ENCODE peak calls at places on chromosomes 4 and X, in ten cellular contexts. M is Calu3, N is RWPE2, G is T follicular helper cell, W is NCI-H524, Y is left ventricle myocardium inferior, U is left kidney, T is colonic mucosa, Z is A673, L is neural progenitor cell. O is an unnamed sample.

GRCh38 chr4:88858752-88859151 is 161.1 kb upstream of the NAP1L5 start:
- DNase-seq in M (no peak), N (no peak), G (no peak), W (no peak), Y (no peak), U (peak; percentile 29), T (no peak), Z (no peak), L (no peak), O (no peak)

GRCh38 chr4:152672403-152673092 is 7.2 kb downstream of the TMEM154 start:
- DNase-seq in M (no peak), N (no peak), G (no peak), W (no peak), Y (no peak), U (no peak), T (no peak), Z (no peak), L (no peak), O (no peak)

GRCh38 chr4:148302416-148302815 is 139.8 kb downstream of the NR3C2 start:
- DNase-seq in M (no peak), N (no peak), G (no peak), W (no peak), Y (no peak), U (no peak), T (no peak), Z (no peak), L (no peak), O (no peak)

GRCh38 chr4:119833611-119834010 is 205.0 kb upstream of the PDE5A start:
- DNase-seq in M (no peak), N (no peak), G (no peak), W (no peak), Y (no peak), U (peak; percentile 36), T (no peak), Z (no peak), L (no peak), O (no peak)

GRCh38 chr4:111957131-111957530 is 188.1 kb upstream of the FAM241A start:
- DNase-seq in M (no peak), N (no peak), G (no peak), W (no peak), Y (no peak), U (no peak), T (no peak), Z (no peak), L (no peak), O (no peak)

GRCh38 chr4:104394409-104394813 is 100.3 kb downstream of the CXXC4 start:
- DNase-seq in M (no peak), N (no peak), G (no peak), W (peak; percentile 46), Y (peak; percentile 11), U (peak; percentile 36), T (no peak), Z (peak; percentile 38), L (peak; percentile 24), O (no peak)

GRCh38 chr4:87920478-87920877 is 55.0 kb upstream of the SPP1 start:
- DNase-seq in M (no peak), N (no peak), G (no peak), W (no peak), Y (no peak), U (no peak), T (no peak), Z (no peak), L (no peak), O (no peak)

GRCh38 chr4:127251423-127251822 is 381.3 kb upstream of the INTU start:
- DNase-seq in M (no peak), N (no peak), G (no peak), W (no peak), Y (no peak), U (no peak), T (no peak), Z (peak; percentile 66), L (no peak), O (no peak)

GRCh38 chrX:30488092-30488491 is 89.5 kb downstream of the TASL start:
- DNase-seq in M (peak; percentile 6), N (no peak), G (no peak), W (peak; percentile 22), Y (no peak), U (peak; percentile 52), T (no peak), Z (peak; percentile 66), L (peak; percentile 2), O (no peak)

GRCh38 chr4:101183658-101184373 is 163.5 kb downstream of the PPP3CA start:
- DNase-seq in M (no peak), N (no peak), G (no peak), W (no peak), Y (no peak), U (no peak), T (no peak), Z (no peak), L (no peak), O (no peak)

GRCh38 chrX:10709276-10709675 is 88.9 kb upstream of the MID1 start:
- DNase-seq in M (no peak), N (no peak), G (no peak), W (no peak), Y (no peak), U (peak; percentile 11), T (no peak), Z (no peak), L (no peak), O (no peak)

GRCh38 chr4:25085621-25086020 is 54.9 kb upstream of the LGI2 start:
- DNase-seq in M (no peak), N (no peak), G (no peak), W (no peak), Y (peak; percentile 22), U (no peak), T (peak; percentile 29), Z (peak; percentile 18), L (no peak), O (no peak)

GRCh38 chrX:95071621-95072020 is 1397.6 kb downstream of the FAM133A start:
- DNase-seq in M (no peak), N (no peak), G (no peak), W (no peak), Y (no peak), U (peak; percentile 0), T (no peak), Z (no peak), L (no peak), O (no peak)

GRCh38 chr4:113332701-113333100 is 283.2 kb downstream of the ANK2 start:
- DNase-seq in M (no peak), N (no peak), G (no peak), W (no peak), Y (no peak), U (no peak), T (no peak), Z (no peak), L (no peak), O (no peak)

GRCh38 chr4:26361287-26361686 is 40.5 kb downstream of the RBPJ start:
- DNase-seq in M (no peak), N (no peak), G (no peak), W (no peak), Y (no peak), U (no peak), T (no peak), Z (no peak), L (no peak), O (no peak)

GRCh38 chrX:9293051-9293496 is 171.8 kb upstream of the TBL1X start:
- DNase-seq in M (no peak), N (no peak), G (no peak), W (peak; percentile 25), Y (no peak), U (peak; percentile 17), T (no peak), Z (no peak), L (peak; percentile 60), O (no peak)

GRCh38 chr4:6960154-6960553 is 50.5 kb downstream of the TBC1D14 start:
- DNase-seq in M (no peak), N (no peak), G (no peak), W (peak; percentile 23), Y (no peak), U (peak; percentile 41), T (no peak), Z (no peak), L (no peak), O (no peak)

GRCh38 chr4:184250795-184251679 is 33.4 kb upstream of the ENPP6 start:
- DNase-seq in M (peak; percentile 15), N (no peak), G (no peak), W (peak; percentile 65), Y (no peak), U (peak; percentile 83), T (no peak), Z (peak; percentile 87), L (peak; percentile 64), O (peak; percentile 4)

GRCh38 chr4:87133183-87133582 is 87.2 kb downstream of the KLHL8 start:
- DNase-seq in M (no peak), N (no peak), G (no peak), W (no peak), Y (no peak), U (no peak), T (no peak), Z (no peak), L (no peak), O (no peak)

GRCh38 chr4:88737304-88738015 is 39.8 kb upstream of the NAP1L5 start:
- DNase-seq in M (peak; percentile 28), N (no peak), G (no peak), W (peak; percentile 53), Y (no peak), U (peak; percentile 98), T (peak; percentile 36), Z (no peak), L (peak; percentile 54), O (no peak)

GRCh38 chr4:145260091-145260490 is 79.7 kb upstream of the OTUD4 start:
- DNase-seq in M (no peak), N (no peak), G (no peak), W (no peak), Y (no peak), U (no peak), T (no peak), Z (no peak), L (no peak), O (no peak)

GRCh38 chr4:165288639-165289428 is 38.6 kb upstream of the MSMO1 start:
- DNase-seq in M (no peak), N (no peak), G (no peak), W (no peak), Y (no peak), U (no peak), T (no peak), Z (peak; percentile 8), L (no peak), O (no peak)

GRCh38 chr4:97828646-97829045 is 314.6 kb downstream of the STPG2 start:
- DNase-seq in M (no peak), N (no peak), G (no peak), W (peak; percentile 79), Y (no peak), U (no peak), T (no peak), Z (no peak), L (peak; percentile 13), O (no peak)

GRCh38 chr4:159444668-159445067 is 341.8 kb downstream of the RAPGEF2 start:
- DNase-seq in M (no peak), N (no peak), G (no peak), W (no peak), Y (no peak), U (peak; percentile 24), T (no peak), Z (peak; percentile 52), L (no peak), O (no peak)

GRCh38 chr4:47538516-47538915 is 53.4 kb downstream of the ATP10D start:
- DNase-seq in M (no peak), N (no peak), G (no peak), W (no peak), Y (no peak), U (peak; percentile 11), T (no peak), Z (no peak), L (no peak), O (no peak)

GRCh38 chrX:8783100-8784098 is 17.8 kb downstream of the FAM9A start:
- DNase-seq in M (peak; percentile 17), N (no peak), G (peak; percentile 14), W (no peak), Y (no peak), U (peak; percentile 65), T (peak; percentile 38), Z (peak; percentile 46), L (peak; percentile 8), O (no peak)

GRCh38 chr4:53455766-53456165 is 78.3 kb downstream of the FIP1L1 start:
- DNase-seq in M (no peak), N (no peak), G (no peak), W (no peak), Y (no peak), U (peak; percentile 35), T (no peak), Z (no peak), L (no peak), O (no peak)

GRCh38 chr4:164136181-164136616 is 617.7 kb upstream of the SMIM31 start:
- DNase-seq in M (peak; percentile 12), N (no peak), G (no peak), W (no peak), Y (no peak), U (no peak), T (no peak), Z (peak; percentile 61), L (peak; percentile 34), O (no peak)

O was measured in DMS 273 treated with DMSO at 0.1 percent for 48 hours.